ENCODE peak calls at places on chromosome 3, in five cellular contexts. V is AG09319, W is A549, R is upper lobe of left lung, T is MM.1S. H is an unnamed sample.

GRCh38 chr3:126307591-126308393 is 49.4 kb downstream of the KLF15 start:
- DNase-seq in V (no peak), W (no peak), R (peak), T (no peak), H (no peak)

GRCh38 chr3:42683875-42684593 is 1.3 kb upstream of the KLHL40 start:
- DNase-seq in V (peak), W (peak), R (no peak), T (peak), H (no peak)

GRCh38 chr3:197486861-197487260 is 68.9 kb downstream of the BDH1 start:
- DNase-seq in V (no peak), W (no peak), R (no peak), T (no peak), H (no peak)

GRCh38 chr3:16801223-16801622 is 83.5 kb upstream of the PLCL2 start:
- DNase-seq in V (no peak), W (no peak), R (no peak), T (peak), H (no peak)

GRCh38 chr3:52299247-52299657 is 11.6 kb downstream of the GLYCTK start:
- DNase-seq in V (no peak), W (no peak), R (no peak), T (no peak), H (no peak)

GRCh38 chr3:129688310-129688895 is 81.9 kb upstream of the PLXND1 start:
- DNase-seq in V (peak), W (peak), R (peak), T (no peak), H (no peak)

GRCh38 chr3:37686225-37686624 is 175.5 kb upstream of the CTDSPL start:
- DNase-seq in V (no peak), W (no peak), R (no peak), T (no peak), H (no peak)

GRCh38 chr3:153442386-153442785 is 280.4 kb downstream of the RAP2B start:
- DNase-seq in V (no peak), W (no peak), R (no peak), T (no peak), H (no peak)

GRCh38 chr3:161221881-161222600 is 930 bp downstream of the NMD3 start:
- DNase-seq in V (no peak), W (peak), R (no peak), T (peak), H (no peak)

GRCh38 chr3:138036572-138036971 is 26.6 kb downstream of the CLDN18 start:
- DNase-seq in V (no peak), W (no peak), R (no peak), T (no peak), H (no peak)

GRCh38 chr3:117104792-117105191 is 395.2 kb downstream of the TUSC7 start:
- DNase-seq in V (no peak), W (no peak), R (no peak), T (no peak), H (no peak)

GRCh38 chr3:156518726-156519125 is 36.2 kb downstream of the SSR3 start:
- DNase-seq in V (no peak), W (no peak), R (no peak), T (no peak), H (no peak)

GRCh38 chr3:135490219-135490618 is 475.3 kb upstream of the PPP2R3A start:
- DNase-seq in V (no peak), W (no peak), R (no peak), T (no peak), H (no peak)

GRCh38 chr3:139758654-139759291 is 81.0 kb upstream of the NMNAT3 start:
- DNase-seq in V (peak), W (no peak), R (no peak), T (no peak), H (no peak)

GRCh38 chr3:155026999-155027591 is 53.0 kb upstream of the MME start:
- DNase-seq in V (peak), W (no peak), R (no peak), T (no peak), H (no peak)

DNA sequence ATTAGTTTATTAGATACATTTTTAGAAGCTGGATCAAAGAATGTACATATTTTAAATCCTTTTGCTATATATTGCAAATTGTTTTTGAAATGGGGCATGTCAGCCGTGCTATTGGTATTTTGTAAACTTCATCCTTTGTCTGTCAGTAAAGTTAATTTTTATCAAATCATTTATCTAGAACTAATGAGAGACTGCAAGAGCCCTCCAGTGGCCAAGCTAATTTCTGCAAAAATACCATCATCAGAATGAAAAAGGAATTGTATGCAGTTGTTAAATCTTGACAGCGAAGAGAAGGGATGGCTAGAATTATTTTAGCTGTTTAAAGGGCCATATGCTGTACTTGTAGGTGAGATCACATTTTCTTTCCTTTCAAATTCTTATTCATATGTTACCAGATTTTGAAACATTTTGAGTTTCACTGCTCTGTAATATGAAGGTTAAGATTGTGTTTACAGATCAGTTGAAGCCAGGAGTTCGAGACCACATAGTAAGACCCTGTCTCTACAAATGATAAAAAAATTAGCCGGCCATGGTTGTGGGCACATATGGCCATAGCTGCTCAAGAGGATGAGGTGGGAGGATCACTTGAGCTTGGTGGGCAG is 8.1 kb upstream of the CLDN11 start:
- DNase-seq in V (no peak), W (peak), R (no peak), T (peak), H (no peak)
- TF ChIP-seq CTCF in V (peak), W (peak), R (no peak), T (peak), H (peak)

GRCh38 chr3:45741742-45742141 is 52.5 kb downstream of the SACM1L start:
- DNase-seq in V (no peak), W (no peak), R (no peak), T (no peak), H (no peak)

GRCh38 chr3:45739944-45740343 is 50.7 kb downstream of the SACM1L start:
- DNase-seq in V (no peak), W (no peak), R (no peak), T (no peak), H (no peak)

GRCh38 chr3:45741247-45741646 is 52.1 kb downstream of the SACM1L start:
- DNase-seq in V (no peak), W (no peak), R (no peak), T (no peak), H (no peak)

GRCh38 chr3:45736707-45737106 is 47.5 kb downstream of the SACM1L start:
- DNase-seq in V (no peak), W (no peak), R (no peak), T (no peak), H (no peak)

GRCh38 chr3:45737222-45737621 is 48.0 kb downstream of the SACM1L start:
- DNase-seq in V (no peak), W (no peak), R (no peak), T (no peak), H (no peak)
- TF ChIP-seq CTCF in V (no peak), W (no peak), R (no peak), T (no peak), H (no peak)

GRCh38 chr3:142975316-142975995 is 12.0 kb upstream of the PAQR9 start:
- DNase-seq in V (no peak), W (peak), R (no peak), T (no peak), H (no peak)
- TF ChIP-seq CTCF in V (no peak), W (peak), R (no peak), T (peak), H (no peak)

GRCh38 chr3:69718832-69719231 is 20.4 kb upstream of the MITF start:
- DNase-seq in V (no peak), W (no peak), R (no peak), T (no peak), H (no peak)

GRCh38 chr3:69719292-69719691 is 20.0 kb upstream of the MITF start:
- DNase-seq in V (no peak), W (no peak), R (no peak), T (no peak), H (no peak)

GRCh38 chr3:69720824-69721223 is 18.4 kb upstream of the MITF start:
- DNase-seq in V (no peak), W (no peak), R (no peak), T (no peak), H (no peak)

GRCh38 chr3:69716119-69716518 is 23.1 kb upstream of the MITF start:
- DNase-seq in V (no peak), W (no peak), R (no peak), T (no peak), H (no peak)

GRCh38 chr3:69719723-69720122 is 19.5 kb upstream of the MITF start:
- DNase-seq in V (no peak), W (no peak), R (no peak), T (no peak), H (no peak)
- TF ChIP-seq CTCF in V (no peak), W (no peak), R (no peak), T (no peak), H (no peak)

GRCh38 chr3:69384379-69384778 is 1.5 kb downstream of the FRMD4B start:
- DNase-seq in V (no peak), W (no peak), R (no peak), T (no peak), H (no peak)

GRCh38 chr3:69388241-69388640 is 2.4 kb upstream of the FRMD4B start:
- DNase-seq in V (no peak), W (no peak), R (no peak), T (no peak), H (no peak)

GRCh38 chr3:69385033-69385722 is 710 bp downstream of the FRMD4B start:
- DNase-seq in V (no peak), W (no peak), R (no peak), T (no peak), H (no peak)

GRCh38 chr3:69386535-69387385 is 872 bp upstream of the FRMD4B start:
- DNase-seq in V (no peak), W (no peak), R (no peak), T (no peak), H (no peak)

DNA sequence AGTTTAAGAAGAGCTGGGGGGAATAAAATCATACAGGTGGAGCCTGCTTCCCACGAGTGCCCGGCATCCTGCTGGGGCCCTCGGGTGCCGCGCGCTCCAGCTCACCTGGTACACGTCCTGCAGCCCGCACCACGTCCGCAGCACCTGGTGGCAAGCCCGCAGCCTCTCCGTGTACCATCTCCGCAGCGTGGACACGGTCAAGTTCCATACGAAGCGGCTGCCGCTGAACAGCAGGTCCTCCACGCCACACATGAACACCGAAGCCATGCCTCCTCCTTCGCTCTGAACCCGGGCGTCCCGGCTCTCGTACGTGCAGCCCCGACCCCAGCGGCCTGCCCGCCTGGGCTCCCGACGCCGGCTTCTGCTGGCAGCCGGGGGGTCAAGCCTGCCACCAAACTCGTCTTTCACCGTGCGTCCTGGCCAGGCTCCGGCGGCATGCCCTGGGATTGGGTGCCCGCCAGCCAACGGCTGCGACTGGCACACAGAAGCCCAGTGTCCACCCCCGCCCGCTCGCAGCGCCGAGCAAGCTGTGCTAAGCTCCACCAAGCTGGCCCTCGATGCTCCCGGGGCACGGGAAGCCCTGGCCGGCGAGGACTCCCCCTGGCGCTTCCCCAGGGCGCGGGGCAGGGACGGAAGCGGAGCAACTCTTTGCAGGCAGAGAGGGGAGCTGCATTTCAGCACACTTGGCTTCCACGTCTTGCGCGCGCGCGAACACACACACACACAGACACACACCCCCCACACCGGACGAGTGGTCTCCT is at the start of gene FRMD4B:
- DNase-seq in V (no peak), W (peak), R (peak), T (no peak), H (peak)
- TF ChIP-seq CTCF in V (peak), W (no peak), R (peak), T (no peak), H (peak)

GRCh38 chr3:173371848-173372487 is 25.6 kb upstream of the NLGN1 start:
- DNase-seq in V (no peak), W (peak), R (no peak), T (peak), H (no peak)
- TF ChIP-seq CTCF in V (peak), W (peak), R (peak), T (peak), H (no peak)